ENCODE peak calls at places on chromosomes 16 and 17, in five cellular contexts. S is BE2C, E is omental fat pad, Z is heart right ventricle, B is breast epithelium. T is an unnamed sample.

GRCh38 chr17:21573961-21574610 is 118.2 kb upstream of the KCNJ18 start:
- DNase-seq in E (no peak), S (peak; percentile 79), B (no peak), Z (peak; percentile 85), T (no peak)

GRCh38 chr17:42544874-42545283 is 7.8 kb upstream of the HSD17B1 start:
- DNase-seq in E (no peak), S (no peak), Z (no peak), B (no peak), T (no peak)

GRCh38 chr16:70805787-70806186 is 4.8 kb upstream of the VAC14 start:
- DNase-seq in B (no peak), S (no peak), Z (no peak), E (no peak), T (no peak)

GRCh38 chr17:61248399-61248798 is 151.2 kb upstream of the TBX2 start:
- DNase-seq in Z (no peak), E (no peak), S (no peak), B (no peak), T (no peak)

GRCh38 chr17:69084911-69085310 is 24.2 kb upstream of the ABCA9 start:
- DNase-seq in E (no peak), B (no peak), S (peak; percentile 8), Z (no peak), T (no peak)

GRCh38 chr16:29011112-29011511 is 26.3 kb downstream of the LAT start:
- DNase-seq in Z (no peak), E (no peak), S (peak; percentile 43), B (no peak), T (no peak)

GRCh38 chr16:73568769-73569168 is 520.8 kb upstream of the ZFHX3 start:
- DNase-seq in E (no peak), Z (no peak), S (peak; percentile 36), B (no peak), T (no peak)

GRCh38 chr16:83968483-83968865 is 430 bp downstream of the NECAB2 start:
- DNase-seq in Z (no peak), B (no peak), S (no peak), E (no peak), T (no peak)

GRCh38 chr16:15960124-15960971 is 10.9 kb downstream of the ABCC1 start:
- DNase-seq in E (no peak), Z (no peak), S (no peak), B (no peak), T (no peak)

GRCh38 chr16:11401161-11402050 is 56.1 kb downstream of the RMI2 start:
- DNase-seq in E (no peak), S (peak; percentile 3), B (peak; percentile 67), Z (peak; percentile 70), T (no peak)

GRCh38 chr16:12763517-12763916 is 40.2 kb downstream of the CPPED1 start:
- DNase-seq in E (no peak), S (peak; percentile 31), B (no peak), Z (no peak), T (no peak)

GRCh38 chr16:11913425-11914079 is 2.2 kb downstream of the GSPT1 start:
- DNase-seq in E (no peak), S (no peak), B (no peak), Z (no peak), T (no peak)

GRCh38 chr17:81851423-81851822 is 8.9 kb downstream of the P4HB start:
- DNase-seq in E (no peak), B (no peak), Z (no peak), S (no peak), T (no peak)

GRCh38 chr16:21565816-21566669 is 33.3 kb upstream of the METTL9 start:
- DNase-seq in B (no peak), S (no peak), Z (no peak), E (no peak), T (no peak)

GRCh38 chr17:59762022-59762825 is 54.8 kb downstream of the VMP1 start:
- DNase-seq in S (no peak), E (no peak), Z (no peak), B (no peak), T (no peak)

GRCh38 chr17:80259642-80260535 is 763 bp upstream of the RNF213 start:
- DNase-seq in Z (peak; percentile 80), E (no peak), S (peak; percentile 76), B (no peak), T (peak; percentile 65)

DNA sequence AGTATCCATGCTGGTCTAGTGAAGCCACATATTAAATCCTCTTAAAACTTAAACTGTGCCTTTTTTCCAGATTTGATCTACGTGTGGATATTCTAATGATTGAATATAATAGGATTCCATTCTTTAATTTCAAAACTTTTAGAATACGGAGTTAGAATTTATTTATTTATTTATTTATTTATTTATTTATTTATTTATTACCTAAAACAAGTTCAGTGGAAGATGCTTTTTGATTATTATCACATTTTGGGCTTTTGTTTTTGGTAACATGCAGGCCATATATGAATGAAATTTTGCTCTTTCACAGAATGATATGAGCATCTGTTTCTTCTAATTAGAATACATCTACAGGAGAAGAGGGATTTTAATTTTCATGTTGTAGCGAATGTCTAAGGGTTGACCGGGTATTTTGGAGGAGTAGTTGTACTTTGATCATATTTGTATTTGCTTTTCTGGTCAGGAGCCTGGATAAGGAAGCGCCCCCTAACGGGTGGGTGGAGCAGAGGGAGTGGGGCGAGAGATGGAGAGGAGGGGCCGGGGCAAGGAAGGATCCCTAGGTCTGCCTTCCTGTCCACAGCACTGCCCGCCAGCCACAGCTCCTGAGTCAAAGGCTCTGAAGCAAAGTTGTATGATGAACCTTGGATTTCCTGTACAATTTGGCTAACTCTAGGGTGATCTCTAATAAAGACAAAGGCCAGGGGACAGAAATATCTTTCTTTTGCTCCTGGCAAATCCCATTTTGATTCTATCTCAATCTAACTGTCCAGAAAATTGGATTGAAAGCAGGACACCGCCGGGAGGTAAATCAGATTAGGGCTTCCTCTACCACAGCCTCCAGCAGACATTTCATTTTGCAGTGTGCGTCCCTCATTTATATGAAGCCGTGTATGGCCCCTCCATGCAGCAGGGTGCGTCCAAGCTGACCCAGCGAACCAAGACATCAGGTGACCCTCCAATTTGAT is 149.1 kb downstream of the PRKCA start:
- DNase-seq in B (no peak), S (peak; percentile 88), Z (no peak), E (no peak), T (no peak)
- TF ChIP-seq CTCF in B (no peak), S (peak; percentile 82), Z (no peak), E (no peak), T (no peak)

DNA sequence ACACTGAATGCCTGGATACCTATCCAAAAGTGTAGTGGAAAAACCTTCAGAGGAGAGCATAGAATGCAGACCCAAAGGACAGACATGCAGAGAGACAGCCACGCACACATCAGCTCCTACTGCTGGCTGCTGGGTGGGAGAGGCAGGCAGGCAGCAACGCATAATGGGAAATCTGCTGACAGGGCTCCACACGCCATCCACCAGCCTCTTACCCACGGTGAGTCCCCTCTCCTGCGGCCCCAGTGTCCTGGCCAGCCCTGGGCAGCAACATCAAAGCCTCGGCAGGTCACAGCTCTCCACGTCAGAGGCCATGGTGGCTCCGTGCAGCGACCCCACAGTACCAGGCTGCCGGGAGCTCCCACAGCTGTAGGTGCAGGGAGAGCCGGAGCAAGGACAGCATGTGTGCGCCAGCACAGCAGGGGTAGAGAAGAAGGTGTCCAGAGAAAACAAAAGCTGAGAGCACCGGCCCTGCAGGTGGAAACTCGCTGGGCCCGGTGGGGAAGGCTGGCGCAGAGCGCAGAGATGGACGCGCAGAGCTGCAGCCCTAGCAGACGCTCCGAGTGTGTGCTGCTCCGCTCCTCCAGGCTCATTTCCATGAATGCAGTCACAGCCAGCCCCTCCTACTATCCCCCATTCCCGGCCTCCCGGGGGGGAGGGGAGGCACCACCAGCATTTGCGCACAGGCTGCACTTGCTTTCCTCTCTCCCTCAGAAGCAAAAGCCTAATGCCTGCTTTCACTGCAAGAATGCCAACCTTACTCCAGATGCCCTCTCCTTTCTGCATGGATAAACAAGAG is 58.9 kb downstream of the CYTH1 start:
- DNase-seq in B (no peak), Z (peak; percentile 55), E (no peak), S (peak; percentile 90), T (peak; percentile 45)
- TF ChIP-seq CTCF in B (no peak), Z (no peak), E (no peak), S (peak; percentile 1), T (no peak)

DNA sequence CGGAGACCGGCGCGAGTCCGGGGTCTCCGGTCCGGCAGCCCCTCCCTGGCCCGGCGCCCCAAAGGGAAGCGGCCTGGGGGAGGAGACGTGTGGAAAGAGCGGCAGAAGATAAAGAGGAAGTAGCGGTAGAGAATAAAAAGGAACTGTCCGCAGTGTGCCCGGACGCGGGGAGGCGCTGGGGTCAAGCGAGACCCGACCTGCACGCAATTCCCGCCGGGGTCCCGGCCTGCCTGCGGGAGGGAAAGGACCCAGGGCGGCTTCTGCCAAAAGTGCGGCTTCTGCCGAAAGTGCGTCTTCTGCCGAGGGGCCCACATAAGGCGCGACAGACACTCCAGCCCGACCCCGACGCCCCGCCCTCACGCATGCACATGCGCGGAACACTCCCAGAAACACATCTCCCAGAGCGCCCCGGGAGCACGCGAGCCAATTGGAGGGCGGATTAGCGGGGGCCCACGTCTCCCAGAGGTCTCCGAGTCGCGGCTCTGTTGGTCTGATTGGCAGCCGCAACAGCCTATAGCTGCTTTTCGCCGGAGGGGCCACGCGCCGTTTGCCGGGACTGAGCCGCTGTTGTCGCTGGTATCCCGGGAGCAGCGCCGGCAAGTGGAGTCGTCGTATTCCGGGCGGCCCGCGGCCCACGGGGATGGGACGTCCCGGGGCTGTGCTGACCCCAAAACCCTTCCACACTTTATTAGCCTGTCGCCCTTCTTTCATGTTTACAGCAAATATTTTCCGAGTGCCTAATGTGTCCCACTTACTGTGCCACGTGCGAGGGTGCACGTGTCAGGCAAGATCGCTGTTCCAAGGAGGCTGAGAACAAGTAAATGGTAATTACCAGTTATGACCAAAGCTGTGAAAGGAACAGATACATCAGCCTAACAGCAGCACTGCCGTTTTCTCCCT is 8.0 kb upstream of the MEFV start:
- DNase-seq in Z (peak; percentile 98), E (peak; percentile 87), B (peak; percentile 97), S (peak; percentile 99), T (peak; percentile 95)
- TF ChIP-seq CTCF in Z (peak; percentile 30), E (no peak), B (no peak), S (peak; percentile 31), T (no peak)

GRCh38 chr16:4474192-4474961 is at the start of gene NMRAL1:
- DNase-seq in Z (peak; percentile 90), B (peak; percentile 92), S (peak; percentile 88), E (peak; percentile 81), T (peak; percentile 76)

GRCh38 chr16:4471869-4472268 is 2.6 kb downstream of the NMRAL1 start:
- DNase-seq in E (no peak), S (no peak), B (no peak), Z (no peak), T (no peak)

GRCh38 chr16:4472880-4473279 is 1.5 kb downstream of the NMRAL1 start:
- DNase-seq in Z (no peak), E (no peak), S (no peak), B (no peak), T (no peak)

GRCh38 chr16:4477966-4478365 is 1.8 kb downstream of the HMOX2 start:
- DNase-seq in Z (no peak), B (no peak), E (no peak), S (no peak), T (no peak)

DNA sequence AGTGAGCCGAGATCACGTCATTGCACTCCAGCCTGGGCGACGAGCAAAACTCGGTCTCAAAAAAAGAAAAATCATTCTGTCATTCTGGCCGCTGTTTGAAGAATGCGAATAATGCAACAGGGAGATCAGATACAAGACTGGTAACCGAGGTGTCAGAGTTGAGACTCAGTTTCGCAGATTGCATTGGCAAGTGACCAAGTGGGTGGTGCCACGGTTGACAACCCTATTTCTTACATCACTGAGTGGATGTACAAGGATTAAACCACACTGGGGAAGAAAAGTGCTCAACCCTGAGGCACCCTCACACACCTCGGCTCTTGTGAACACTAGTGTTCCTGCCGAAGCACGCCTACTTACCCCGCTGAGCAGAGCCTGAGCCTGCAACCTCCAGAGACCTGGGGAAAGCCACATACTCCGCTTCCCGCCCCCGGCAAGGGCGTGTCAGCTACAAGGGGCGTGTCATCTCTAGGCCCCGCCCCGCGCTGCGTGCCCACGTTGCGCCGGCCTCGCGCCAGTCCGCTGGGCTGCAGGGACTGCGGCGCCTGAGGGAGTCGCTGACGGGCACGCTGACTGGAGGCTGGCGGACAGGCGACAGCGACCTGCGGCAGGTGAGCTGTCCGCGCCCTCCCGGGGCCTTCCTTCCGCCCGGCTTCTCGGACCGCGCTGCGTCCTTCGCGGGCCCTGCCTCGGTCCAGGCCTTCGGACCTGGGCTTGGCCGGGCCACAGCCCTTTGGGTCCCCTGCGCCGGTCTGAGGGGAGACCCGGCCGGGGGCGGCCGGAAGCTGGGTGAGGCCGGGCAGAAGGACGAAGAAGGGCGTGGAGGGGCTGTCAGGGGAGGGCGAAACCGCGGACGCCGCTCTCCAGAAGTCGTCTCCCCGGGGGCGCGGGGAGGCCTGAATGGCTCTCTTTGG is at the start of gene HMOX2:
- DNase-seq in Z (peak; percentile 95), E (peak; percentile 90), S (peak; percentile 96), B (peak; percentile 87), T (peak; percentile 91)
- TF ChIP-seq CTCF in Z (peak; percentile 55), E (no peak), S (peak; percentile 43), B (peak; percentile 9), T (no peak)